ENCODE peak calls at places on chromosomes 12 and 14, in six cellular contexts. One of them, this sample, is unnamed.

GRCh38 chr12:47576256-47576655 is 129.6 kb downstream of the RPAP3 start:
- DNase-seq in left lung: no peak
- DNase-seq in CD8-positive, alpha-beta T cell: no peak
- DNase-seq in Panc1: no peak
- DNase-seq in heart right ventricle: no peak
- DNase-seq in gastrocnemius medialis: no peak
- DNase-seq in this sample: no peak

GRCh38 chr14:88437659-88438058 is 52.2 kb downstream of the SPATA7 start:
- DNase-seq in left lung: no peak
- DNase-seq in CD8-positive, alpha-beta T cell: no peak
- DNase-seq in Panc1: no peak
- DNase-seq in heart right ventricle: no peak
- DNase-seq in gastrocnemius medialis: no peak
- DNase-seq in this sample: no peak

GRCh38 chr12:2503762-2504161 is 291.0 kb upstream of the FKBP4 start:
- DNase-seq in left lung: no peak
- DNase-seq in CD8-positive, alpha-beta T cell: no peak
- DNase-seq in Panc1: no peak
- DNase-seq in heart right ventricle: peak; percentile 33
- DNase-seq in gastrocnemius medialis: no peak
- DNase-seq in this sample: no peak

GRCh38 chr12:93849946-93850345 is 172.8 kb downstream of the CRADD start:
- DNase-seq in left lung: peak; percentile 65
- DNase-seq in CD8-positive, alpha-beta T cell: no peak
- DNase-seq in Panc1: no peak
- DNase-seq in heart right ventricle: no peak
- DNase-seq in gastrocnemius medialis: no peak
- DNase-seq in this sample: peak; percentile 4

GRCh38 chr14:92704036-92704804 is 44.2 kb downstream of the LGMN start:
- DNase-seq in left lung: no peak
- DNase-seq in CD8-positive, alpha-beta T cell: no peak
- DNase-seq in Panc1: no peak
- DNase-seq in heart right ventricle: no peak
- DNase-seq in gastrocnemius medialis: peak; percentile 41
- DNase-seq in this sample: peak; percentile 83

GRCh38 chr12:131105736-131106356 is 152.1 kb downstream of the ADGRD1 start:
- DNase-seq in left lung: peak; percentile 76
- DNase-seq in CD8-positive, alpha-beta T cell: peak; percentile 12
- DNase-seq in Panc1: no peak
- DNase-seq in heart right ventricle: no peak
- DNase-seq in gastrocnemius medialis: no peak
- DNase-seq in this sample: no peak

GRCh38 chr14:77268989-77269595 is 1.9 kb downstream of the NGB start:
- DNase-seq in left lung: no peak
- DNase-seq in CD8-positive, alpha-beta T cell: no peak
- DNase-seq in Panc1: no peak
- DNase-seq in heart right ventricle: no peak
- DNase-seq in gastrocnemius medialis: no peak
- DNase-seq in this sample: no peak

GRCh38 chr12:129245769-129246168 is 392.5 kb downstream of the GLT1D1 start:
- DNase-seq in left lung: no peak
- DNase-seq in CD8-positive, alpha-beta T cell: no peak
- DNase-seq in Panc1: no peak
- DNase-seq in heart right ventricle: no peak
- DNase-seq in gastrocnemius medialis: no peak
- DNase-seq in this sample: no peak

GRCh38 chr14:71187633-71188356 is 280.5 kb downstream of the PCNX1 start:
- DNase-seq in left lung: no peak
- DNase-seq in CD8-positive, alpha-beta T cell: no peak
- DNase-seq in Panc1: no peak
- DNase-seq in heart right ventricle: no peak
- DNase-seq in gastrocnemius medialis: no peak
- DNase-seq in this sample: no peak

GRCh38 chr14:85528882-85529585 is 910 bp upstream of the FLRT2 start:
- DNase-seq in left lung: no peak
- DNase-seq in CD8-positive, alpha-beta T cell: no peak
- DNase-seq in Panc1: no peak
- DNase-seq in heart right ventricle: no peak
- DNase-seq in gastrocnemius medialis: no peak
- DNase-seq in this sample: no peak

GRCh38 chr14:65291561-65291960 is 121.0 kb upstream of the FUT8 start:
- DNase-seq in left lung: no peak
- DNase-seq in CD8-positive, alpha-beta T cell: no peak
- DNase-seq in Panc1: no peak
- DNase-seq in heart right ventricle: no peak
- DNase-seq in gastrocnemius medialis: no peak
- DNase-seq in this sample: no peak

GRCh38 chr12:120999191-121000120 is 16.8 kb downstream of the C12orf43 start:
- DNase-seq in left lung: no peak
- DNase-seq in CD8-positive, alpha-beta T cell: no peak
- DNase-seq in Panc1: no peak
- DNase-seq in heart right ventricle: no peak
- DNase-seq in gastrocnemius medialis: no peak
- DNase-seq in this sample: no peak

GRCh38 chr14:44309336-44309735 is 197.7 kb downstream of the FSCB start:
- DNase-seq in left lung: no peak
- DNase-seq in CD8-positive, alpha-beta T cell: no peak
- DNase-seq in Panc1: no peak
- DNase-seq in heart right ventricle: no peak
- DNase-seq in gastrocnemius medialis: no peak
- DNase-seq in this sample: no peak

GRCh38 chr12:24561411-24561871 is 387.5 kb downstream of the BCAT1 start:
- DNase-seq in left lung: no peak
- DNase-seq in CD8-positive, alpha-beta T cell: no peak
- DNase-seq in Panc1: no peak
- DNase-seq in heart right ventricle: no peak
- DNase-seq in gastrocnemius medialis: no peak
- DNase-seq in this sample: no peak

GRCh38 chr14:104560586-104560945 is 19.0 kb upstream of the C14orf180 start:
- DNase-seq in left lung: peak; percentile 63
- DNase-seq in CD8-positive, alpha-beta T cell: no peak
- DNase-seq in Panc1: no peak
- DNase-seq in heart right ventricle: peak; percentile 3
- DNase-seq in gastrocnemius medialis: no peak
- DNase-seq in this sample: no peak

GRCh38 chr12:85874064-85874463 is at the start of gene NTS:
- DNase-seq in left lung: no peak
- DNase-seq in CD8-positive, alpha-beta T cell: no peak
- DNase-seq in Panc1: no peak
- DNase-seq in heart right ventricle: no peak
- DNase-seq in gastrocnemius medialis: no peak
- DNase-seq in this sample: no peak

DNA sequence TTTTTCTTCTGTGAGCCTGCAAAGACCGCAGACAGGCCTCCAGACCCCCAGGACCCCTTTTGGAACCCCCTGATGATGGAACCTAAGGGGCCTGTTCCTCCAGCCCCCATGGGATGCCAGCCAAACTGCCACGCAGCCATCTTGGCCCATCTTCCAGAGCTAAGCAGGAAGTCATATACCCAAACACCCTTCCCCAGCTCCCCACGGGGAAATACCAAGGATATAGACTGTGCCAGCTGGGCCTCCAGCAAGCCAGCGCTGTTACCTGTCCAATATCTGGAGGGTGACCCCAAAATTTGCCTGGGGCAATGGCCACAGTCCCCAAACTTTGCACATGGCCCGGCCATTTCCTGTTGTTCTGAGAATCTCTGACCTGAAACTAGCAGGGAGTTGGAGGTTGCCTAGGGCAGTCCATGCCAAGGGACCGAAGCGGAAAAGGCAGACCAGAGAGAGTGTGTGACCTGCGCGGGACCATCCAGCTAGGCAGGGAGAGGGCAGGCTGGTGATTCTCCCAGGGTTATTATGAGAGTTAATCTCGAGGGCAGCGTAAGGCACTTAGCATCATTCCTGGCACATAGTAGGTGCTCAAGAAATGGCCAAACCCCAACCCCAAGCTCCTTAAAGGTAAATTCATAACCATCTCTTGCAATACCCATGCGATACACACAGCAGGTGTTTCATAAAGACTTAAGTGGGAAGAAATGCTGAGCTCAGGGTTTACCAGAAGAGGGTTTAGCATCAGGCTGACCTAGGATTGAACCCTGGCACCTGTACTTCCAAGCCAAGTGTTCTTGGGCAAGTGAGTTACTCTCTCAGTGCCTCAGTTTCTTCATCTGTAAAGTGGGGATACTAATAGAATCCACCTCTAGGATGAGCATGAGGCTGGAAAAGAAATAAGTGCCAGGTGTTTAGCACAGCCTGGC is 2.6 kb upstream of the RASAL1 start:
- DNase-seq in left lung: no peak
- DNase-seq in CD8-positive, alpha-beta T cell: no peak
- DNase-seq in Panc1: no peak
- DNase-seq in heart right ventricle: no peak
- DNase-seq in gastrocnemius medialis: no peak
- DNase-seq in this sample: no peak
- H3K27me3 ChIP-seq in left lung: no peaks in the 10 kb centered on the region
- H3K27me3 ChIP-seq in CD8-positive, alpha-beta T cell: no peaks in the 10 kb centered on the region
- H3K27me3 ChIP-seq in Panc1: no peaks in the 10 kb centered on the region
- H3K27me3 ChIP-seq in heart right ventricle: peaks cover 38% of the 10 kb centered on the region
- H3K27me3 ChIP-seq in gastrocnemius medialis: peaks cover 17% of the 10 kb centered on the region
- H3K27me3 ChIP-seq in this sample: no peaks in the 10 kb centered on the region

DNA sequence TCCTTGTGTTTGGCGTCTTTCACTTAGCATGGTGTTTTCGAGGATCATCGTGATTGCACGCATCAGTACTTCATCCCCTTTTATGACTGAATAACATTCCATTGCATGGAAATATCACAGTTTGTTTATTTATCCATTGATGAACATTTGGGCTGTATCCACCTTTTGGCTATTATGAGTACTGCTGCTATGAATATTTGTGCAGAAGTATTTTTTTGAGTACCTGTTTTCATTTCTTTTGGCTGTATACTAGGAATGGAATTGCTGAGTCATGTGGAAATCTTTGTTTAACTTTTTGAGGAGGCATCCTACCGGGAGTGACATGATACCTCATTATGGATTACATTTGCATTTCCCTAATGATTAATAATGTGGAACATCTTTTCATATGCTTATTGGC is 66.4 kb downstream of the WNK1 start:
- DNase-seq in left lung: no peak
- DNase-seq in CD8-positive, alpha-beta T cell: no peak
- DNase-seq in Panc1: no peak
- DNase-seq in heart right ventricle: no peak
- DNase-seq in gastrocnemius medialis: no peak
- DNase-seq in this sample: no peak
- TF ChIP-seq CTCF in left lung: no peak
- TF ChIP-seq CTCF in CD8-positive, alpha-beta T cell: peak; percentile 27
- TF ChIP-seq CTCF in Panc1: no peak
- TF ChIP-seq CTCF in heart right ventricle: no peak
- TF ChIP-seq CTCF in gastrocnemius medialis: peak; percentile 22
- TF ChIP-seq CTCF in this sample: no peak

DNA sequence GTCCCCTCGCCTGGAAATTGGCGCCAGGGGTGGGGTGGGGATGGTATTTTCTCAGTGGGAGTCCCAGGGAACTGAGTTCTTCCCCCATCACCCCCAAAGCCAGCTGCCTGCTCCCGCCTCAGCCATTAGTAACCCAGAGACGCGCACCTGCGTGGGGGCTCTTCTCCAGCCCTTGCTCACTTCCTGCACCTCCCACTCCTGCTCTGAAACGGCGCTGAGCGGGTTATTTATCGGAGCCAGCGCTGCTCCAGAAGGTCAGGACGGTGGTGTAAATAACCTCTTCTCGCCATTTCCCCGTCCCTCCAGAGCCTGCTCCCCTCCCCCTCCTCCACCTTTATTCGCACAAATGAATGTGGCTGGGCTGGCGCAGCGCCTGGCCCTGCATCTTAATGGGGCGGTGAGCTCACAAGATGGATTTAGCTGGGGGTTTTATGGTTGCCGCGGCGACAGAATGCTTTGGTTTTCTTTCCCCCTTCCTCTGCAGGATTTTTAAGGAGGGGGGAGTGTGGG is 12.2 kb downstream of the GPR84 start:
- DNase-seq in left lung: no peak
- DNase-seq in CD8-positive, alpha-beta T cell: no peak
- DNase-seq in Panc1: no peak
- DNase-seq in heart right ventricle: peak; percentile 48
- DNase-seq in gastrocnemius medialis: peak; percentile 58
- DNase-seq in this sample: peak; percentile 63
- H3K4me3 ChIP-seq in left lung: no peak overlapping the region
- H3K4me3 ChIP-seq in CD8-positive, alpha-beta T cell: peak overlapping the region; percentile 50
- H3K4me3 ChIP-seq in Panc1: no peak overlapping the region
- H3K4me3 ChIP-seq in heart right ventricle: peak overlapping the region; percentile 40
- H3K4me3 ChIP-seq in gastrocnemius medialis: peak overlapping the region; percentile 29
- H3K4me3 ChIP-seq in this sample: no peak overlapping the region

GRCh38 chr14:90060965-90061848 is 587 bp upstream of the KCNK13 start:
- DNase-seq in left lung: no peak
- DNase-seq in CD8-positive, alpha-beta T cell: no peak
- DNase-seq in Panc1: no peak
- DNase-seq in heart right ventricle: peak; percentile 24
- DNase-seq in gastrocnemius medialis: no peak
- DNase-seq in this sample: peak; percentile 43

GRCh38 chr14:90058876-90059458 is 2.8 kb upstream of the KCNK13 start:
- DNase-seq in left lung: no peak
- DNase-seq in CD8-positive, alpha-beta T cell: no peak
- DNase-seq in Panc1: no peak
- DNase-seq in heart right ventricle: no peak
- DNase-seq in gastrocnemius medialis: no peak
- DNase-seq in this sample: no peak

GRCh38 chr14:90062852-90063539 is 1.2 kb downstream of the KCNK13 start:
- DNase-seq in left lung: no peak
- DNase-seq in CD8-positive, alpha-beta T cell: no peak
- DNase-seq in Panc1: no peak
- DNase-seq in heart right ventricle: no peak
- DNase-seq in gastrocnemius medialis: no peak
- DNase-seq in this sample: no peak

GRCh38 chr14:90060312-90060964 is 1.4 kb upstream of the KCNK13 start:
- DNase-seq in left lung: peak; percentile 83
- DNase-seq in CD8-positive, alpha-beta T cell: no peak
- DNase-seq in Panc1: no peak
- DNase-seq in heart right ventricle: peak; percentile 61
- DNase-seq in gastrocnemius medialis: no peak
- DNase-seq in this sample: peak; percentile 81

DNA sequence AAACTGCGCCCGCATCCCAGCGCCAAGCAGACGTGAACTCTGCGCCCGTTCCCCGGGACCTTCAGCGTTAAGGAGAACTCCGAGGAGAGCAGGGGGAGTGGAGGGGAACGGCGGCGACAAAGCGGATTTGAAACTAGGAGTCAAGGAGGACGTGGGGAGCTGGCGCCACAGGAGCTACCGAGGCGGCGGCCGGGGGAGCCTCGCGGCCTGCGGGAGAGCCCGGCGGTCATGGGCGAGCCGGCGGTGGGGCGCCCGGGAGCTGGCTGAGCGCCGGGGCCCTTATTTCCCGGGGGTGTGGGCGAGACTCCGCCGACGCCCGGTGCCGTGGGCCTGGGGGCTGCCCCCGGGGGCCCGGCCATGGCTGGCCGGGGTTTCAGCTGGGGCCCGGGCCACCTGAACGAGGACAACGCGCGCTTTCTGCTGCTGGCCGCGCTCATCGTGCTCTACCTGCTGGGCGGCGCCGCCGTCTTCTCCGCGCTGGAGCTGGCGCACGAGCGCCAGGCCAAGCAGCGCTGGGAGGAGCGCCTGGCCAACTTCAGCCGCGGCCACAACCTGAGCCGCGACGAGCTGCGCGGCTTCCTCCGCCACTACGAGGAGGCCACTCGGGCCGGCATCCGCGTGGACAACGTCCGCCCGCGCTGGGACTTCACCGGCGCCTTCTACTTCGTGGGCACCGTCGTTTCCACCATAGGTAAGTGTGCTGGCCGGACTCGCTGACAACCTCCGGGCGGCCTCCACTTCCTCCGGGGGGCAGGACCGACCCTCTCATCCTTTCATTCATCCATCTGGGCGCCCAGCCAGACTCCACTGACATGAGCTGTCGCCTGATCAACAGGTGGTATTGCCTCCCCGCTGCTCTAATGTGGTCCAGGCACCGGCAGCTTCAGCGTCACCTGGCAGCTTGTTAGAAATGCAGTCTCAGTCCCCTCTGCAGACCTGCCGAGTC is at the start of gene KCNK13:
- DNase-seq in left lung: peak; percentile 82
- DNase-seq in CD8-positive, alpha-beta T cell: no peak
- DNase-seq in Panc1: no peak
- DNase-seq in heart right ventricle: peak; percentile 22
- DNase-seq in gastrocnemius medialis: no peak
- DNase-seq in this sample: peak; percentile 21
- H3K27me3 ChIP-seq in left lung: peaks cover 68% of the 10 kb centered on the region
- H3K27me3 ChIP-seq in CD8-positive, alpha-beta T cell: peaks cover 9% of the 10 kb centered on the region
- H3K27me3 ChIP-seq in Panc1: peaks cover 25% of the 10 kb centered on the region
- H3K27me3 ChIP-seq in heart right ventricle: peaks cover 38% of the 10 kb centered on the region
- H3K27me3 ChIP-seq in gastrocnemius medialis: peaks cover 78% of the 10 kb centered on the region
- H3K27me3 ChIP-seq in this sample: no peaks in the 10 kb centered on the region

This sample was measured in GM06990.